ENCODE peak calls at places on chromosomes 5 and 9, in ten cellular contexts. W is activated T-helper 1 cell treated with anti-CD3 and anti-CD28 coated beads, Interleukin-12 subunit alpha, Interleukin-12 subunit beta, Interleukin-2, Interleukin-4 antibody, amounts not matched to agents 30 ng/mL and 10 ng/mL and 1 ng/mL, durations not matched to agents 14 hours and 24 hours and 36 hours; I is coronary artery; Z is GM04504; M is glutamatergic neuron; E is HuH-7.5; G is ecto neural progenitor cell; V is kidney tubule cell; F is left ventricle myocardium superior; T is caudate nucleus. Q is an unnamed sample.

GRCh38 chr9:121557581-121558422 is 58.2 kb upstream of the GGTA1 start:
- DNase-seq in V (peak), I (peak), T (no peak), M (no peak), F (peak), Z (peak), G (peak), W (no peak), E (no peak), Q (peak)

GRCh38 chr5:176882566-176882900 is 16.6 kb downstream of the HK3 start:
- DNase-seq in I (no peak), T (no peak), E (no peak), W (no peak), G (no peak), M (no peak), V (no peak), Z (no peak), F (no peak), Q (no peak)

GRCh38 chr5:126403156-126403555 is 20.1 kb upstream of the GRAMD2B start:
- DNase-seq in G (no peak), T (no peak), Z (peak), E (no peak), W (no peak), M (no peak), I (no peak), F (no peak), V (no peak), Q (no peak)

GRCh38 chr5:74164725-74165226 is 475.8 kb downstream of the ENC1 start:
- DNase-seq in F (peak), M (peak), I (no peak), Z (no peak), E (no peak), V (no peak), T (no peak), W (no peak), G (no peak), Q (no peak)

GRCh38 chr5:135127604-135128240 is 93.7 kb upstream of the PITX1 start:
- DNase-seq in W (no peak), E (peak), T (no peak), M (no peak), Z (peak), G (no peak), V (peak), I (no peak), F (no peak), Q (peak)

GRCh38 chr5:38576442-38576841 is 20.0 kb upstream of the LIFR start:
- DNase-seq in M (no peak), F (peak), Z (no peak), G (no peak), T (no peak), W (no peak), I (no peak), E (no peak), V (no peak), Q (no peak)

GRCh38 chr5:66963559-66963971 is 233.0 kb downstream of the CD180 start:
- DNase-seq in G (no peak), W (no peak), T (no peak), E (peak), V (peak), F (peak), Z (no peak), M (no peak), I (no peak), Q (no peak)

GRCh38 chr9:35598863-35599590 is 6.0 kb upstream of the TESK1 start:
- DNase-seq in G (no peak), F (no peak), I (peak), T (no peak), W (no peak), V (peak), Z (no peak), E (no peak), M (no peak), Q (no peak)

GRCh38 chr5:141677415-141677814 is 4.6 kb downstream of the ARAP3 start:
- DNase-seq in Z (no peak), W (no peak), E (peak), M (peak), V (no peak), I (no peak), T (no peak), G (no peak), F (no peak), Q (no peak)

GRCh38 chr9:134319306-134320194 is 6.7 kb upstream of the RXRA start:
- DNase-seq in V (no peak), W (no peak), F (peak), M (peak), Z (no peak), T (no peak), E (no peak), I (no peak), G (no peak), Q (no peak)

GRCh38 chr5:154486427-154486866 is 8.4 kb upstream of the HAND1 start:
- DNase-seq in F (no peak), Z (no peak), E (no peak), V (no peak), I (no peak), W (no peak), G (no peak), T (no peak), M (no peak), Q (no peak)

GRCh38 chr5:106801554-106801953 is 869.2 kb downstream of the EFNA5 start:
- DNase-seq in V (no peak), Z (no peak), T (no peak), E (no peak), F (no peak), W (no peak), G (no peak), M (no peak), I (no peak), Q (no peak)

GRCh38 chr5:124193371-124193789 is 553.1 kb downstream of the ZNF608 start:
- DNase-seq in F (no peak), E (no peak), M (no peak), I (no peak), Z (peak), T (no peak), V (peak), G (no peak), W (no peak), Q (no peak)

GRCh38 chr9:116237456-116237855 is 83.9 kb downstream of the PAPPA start:
- DNase-seq in M (no peak), I (no peak), F (no peak), T (no peak), W (no peak), G (no peak), Z (no peak), E (no peak), V (peak), Q (no peak)

GRCh38 chr5:93607367-93608258 is 24.6 kb downstream of the NR2F1 start:
- DNase-seq in E (no peak), M (no peak), Z (no peak), T (no peak), F (no peak), G (peak), V (peak), W (no peak), I (no peak), Q (no peak)

GRCh38 chr9:122191519-122191918 is 31.8 kb downstream of the MORN5 start:
- DNase-seq in I (no peak), G (no peak), V (peak), M (no peak), Z (no peak), E (no peak), W (no peak), T (no peak), F (no peak), Q (no peak)

GRCh38 chr9:124045076-124045829 is 33.7 kb downstream of the LHX2 start:
- DNase-seq in I (no peak), E (peak), F (peak), T (no peak), Z (no peak), W (no peak), M (no peak), V (no peak), G (no peak), Q (peak)

GRCh38 chr5:146706321-146706972 is 172.1 kb downstream of the PPP2R2B start:
- DNase-seq in T (no peak), M (no peak), Z (no peak), V (no peak), E (peak), I (no peak), G (no peak), W (no peak), F (no peak), Q (no peak)